ENCODE peak calls at places on chromosomes 3 and 15, in five cellular contexts. P is endothelial cell of umbilical vein, Z is esophagus squamous epithelium, E is esophagus muscularis mucosa, I is upper lobe of left lung. U is an unnamed sample.

GRCh38 chr15:41934843-41935242 is 37.5 kb downstream of the EHD4 start:
- DNase-seq in P (peak; percentile 71), Z (no peak), E (no peak), I (no peak), U (no peak)

GRCh38 chr15:38054488-38054887 is 120.0 kb downstream of the TMCO5A start:
- DNase-seq in P (no peak), Z (no peak), E (no peak), I (no peak), U (no peak)

GRCh38 chr15:84684092-84684491 is 26.1 kb upstream of the NMB start:
- DNase-seq in P (no peak), Z (no peak), E (no peak), I (no peak), U (no peak)

GRCh38 chr3:57112206-57112605 is 51.7 kb downstream of the SPATA12 start:
- DNase-seq in P (no peak), Z (no peak), E (no peak), I (no peak), U (no peak)

GRCh38 chr15:55253580-55253979 is 36.0 kb downstream of the RAB27A start:
- DNase-seq in P (no peak), Z (no peak), E (no peak), I (no peak), U (no peak)

GRCh38 chr3:188407158-188407880 is 253.4 kb downstream of the LPP start:
- DNase-seq in P (no peak), Z (no peak), E (no peak), I (no peak), U (no peak)

GRCh38 chr15:83208357-83208661 is 686 bp upstream of the HDGFL3 start:
- DNase-seq in P (no peak), Z (no peak), E (no peak), I (no peak), U (no peak)

GRCh38 chr3:159586587-159587202 is 401.9 kb upstream of the IL12A start:
- DNase-seq in P (peak; percentile 41), Z (no peak), E (no peak), I (no peak), U (no peak)

GRCh38 chr15:66886686-66887273 is 178.6 kb upstream of the SMAD3 start:
- DNase-seq in P (no peak), Z (no peak), E (peak; percentile 60), I (no peak), U (no peak)

GRCh38 chr3:126925411-126926171 is 57.3 kb upstream of the PLXNA1 start:
- DNase-seq in P (peak; percentile 85), Z (no peak), E (no peak), I (no peak), U (no peak)

GRCh38 chr3:50164056-50164455 is 8.9 kb downstream of the SEMA3F start:
- DNase-seq in P (peak; percentile 75), Z (no peak), E (no peak), I (no peak), U (peak; percentile 37)

GRCh38 chr3:2944628-2945027 is 165.5 kb downstream of the IL5RA start:
- DNase-seq in P (no peak), Z (no peak), E (no peak), I (no peak), U (no peak)

GRCh38 chr3:144770813-144771400 is 799.3 kb downstream of the DIPK2A start:
- DNase-seq in P (peak; percentile 93), Z (no peak), E (no peak), I (no peak), U (no peak)

GRCh38 chr3:116001063-116001765 is 377.9 kb downstream of the GAP43 start:
- DNase-seq in P (no peak), Z (no peak), E (no peak), I (no peak), U (no peak)

GRCh38 chr15:40239671-40240618 is 1.1 kb downstream of the PAK6 start:
- DNase-seq in P (no peak), Z (no peak), E (no peak), I (no peak), U (no peak)

GRCh38 chr3:117277816-117278215 is 568.2 kb downstream of the TUSC7 start:
- DNase-seq in P (no peak), Z (no peak), E (no peak), I (no peak), U (no peak)

GRCh38 chr3:51385621-51386091 is 565 bp downstream of the MANF start:
- DNase-seq in P (peak; percentile 33), Z (no peak), E (no peak), I (no peak), U (no peak)

GRCh38 chr15:31325432-31325975 is 1.1 kb upstream of the KLF13 start:
- DNase-seq in P (no peak), Z (no peak), E (peak; percentile 93), I (no peak), U (peak; percentile 70)

GRCh38 chr3:98110191-98110908 is 20.2 kb upstream of the OR5H1 start:
- DNase-seq in P (no peak), Z (no peak), E (no peak), I (no peak), U (no peak)

GRCh38 chr15:49863431-49864205 is 242.8 kb downstream of the DTWD1 start:
- DNase-seq in P (no peak), Z (no peak), E (no peak), I (no peak), U (no peak)

GRCh38 chr3:72100062-72100511 is 315.1 kb upstream of the PROK2 start:
- DNase-seq in P (no peak), Z (no peak), E (no peak), I (peak; percentile 43), U (no peak)

GRCh38 chr15:69812881-69813280 is 284.8 kb downstream of the TLE3 start:
- DNase-seq in P (no peak), Z (no peak), E (no peak), I (no peak), U (no peak)

GRCh38 chr15:76353903-76354302 is 17.3 kb downstream of the ISL2 start:
- DNase-seq in P (no peak), Z (no peak), E (no peak), I (peak; percentile 36), U (no peak)

GRCh38 chr3:151276038-151277027 is 2.0 kb downstream of the P2RY14 start:
- DNase-seq in P (no peak), Z (no peak), E (no peak), I (no peak), U (no peak)

GRCh38 chr15:58686286-58686685 is 63.2 kb downstream of the ADAM10 start:
- DNase-seq in P (no peak), Z (no peak), E (no peak), I (peak; percentile 50), U (no peak)

GRCh38 chr3:122977645-122978466 is 49.7 kb downstream of the SEMA5B start:
- DNase-seq in P (no peak), Z (no peak), E (no peak), I (peak; percentile 67), U (no peak)

GRCh38 chr3:52511509-52511908 is 16.4 kb downstream of the STAB1 start:
- DNase-seq in P (no peak), Z (no peak), E (no peak), I (peak; percentile 47), U (no peak)
- TF ChIP-seq CTCF in P (no peak), Z (no peak), E (no peak), I (no peak), U (no peak)

GRCh38 chr3:185363662-185364203 is 797 bp downstream of the MAP3K13 start:
- DNase-seq in P (no peak), Z (no peak), E (no peak), I (no peak), U (no peak)
- H3K27ac ChIP-seq in P (no peak overlapping the region), Z (peak overlapping the region; percentile 87), E (peak overlapping the region; percentile 75), I (peak overlapping the region; percentile 73), U (peak overlapping the region; percentile 82)

GRCh38 chr3:102972350-102972749 is 537.5 kb downstream of the ZPLD1 start:
- DNase-seq in P (no peak), Z (no peak), E (no peak), I (no peak), U (no peak)
- TF ChIP-seq POLR2A in P (no peak), Z (no peak), E (no peak), I (no peak), U (no peak)

DNA sequence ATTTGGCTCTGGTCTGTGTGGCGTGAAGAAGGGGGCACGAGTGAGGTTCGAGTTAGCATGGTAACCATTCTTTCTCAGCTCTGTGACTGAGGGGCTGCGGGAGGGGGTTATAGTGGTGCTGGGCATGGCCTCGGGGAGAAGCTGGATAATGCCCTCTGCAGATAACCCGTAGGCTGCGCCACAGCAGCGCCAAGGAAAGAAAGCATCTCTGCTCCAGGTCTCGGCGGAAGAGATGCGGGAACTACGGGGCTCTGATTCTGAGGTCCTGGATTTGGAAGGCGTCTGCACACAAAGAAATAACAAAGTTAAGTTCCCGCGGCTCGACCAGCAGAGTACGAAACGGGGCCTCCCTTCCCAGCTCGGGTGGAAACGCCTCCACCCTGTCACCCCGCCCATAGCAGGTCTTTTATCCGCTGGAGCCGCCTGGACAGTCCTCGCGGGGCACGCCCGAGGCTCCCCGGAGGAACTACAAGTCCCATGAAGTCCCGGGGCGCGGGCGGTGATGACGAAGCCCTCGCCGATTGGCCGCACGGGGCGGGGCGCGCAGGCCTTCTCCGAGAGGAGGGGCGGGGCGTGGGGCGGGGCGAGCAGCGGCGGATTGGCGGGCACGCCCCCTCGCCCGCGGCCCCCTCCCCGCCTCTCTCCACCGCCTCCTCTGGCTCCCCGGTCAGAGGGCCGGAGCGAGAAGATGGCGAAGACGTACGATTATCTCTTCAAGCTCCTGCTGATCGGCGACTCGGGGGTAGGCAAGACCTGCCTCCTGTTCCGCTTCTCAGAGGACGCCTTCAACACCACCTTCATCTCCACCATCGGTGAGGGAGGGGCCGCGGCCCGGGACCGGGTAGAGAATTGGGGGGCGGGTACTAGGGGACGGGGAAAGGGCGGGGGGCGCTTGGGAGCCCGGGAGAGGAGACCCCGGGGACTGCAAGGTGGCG is at the start of gene RAB8B:
- DNase-seq in P (peak; percentile 94), Z (peak; percentile 91), E (peak; percentile 100), I (peak; percentile 100), U (peak; percentile 99)
- TF ChIP-seq CTCF in P (no peak), Z (no peak), E (no peak), I (peak; percentile 4), U (no peak)

GRCh38 chr3:114645392-114645791 is 351.6 kb downstream of the TIGIT start:
- DNase-seq in P (no peak), Z (no peak), E (no peak), I (no peak), U (no peak)

GRCh38 chr3:114651555-114651954 is 357.7 kb downstream of the TIGIT start:
- DNase-seq in P (no peak), Z (no peak), E (no peak), I (no peak), U (no peak)

GRCh38 chr3:114649331-114649730 is 355.5 kb downstream of the TIGIT start:
- DNase-seq in P (peak; percentile 28), Z (no peak), E (no peak), I (no peak), U (no peak)

GRCh38 chr3:114646521-114646920 is 352.7 kb downstream of the TIGIT start:
- DNase-seq in P (no peak), Z (no peak), E (no peak), I (no peak), U (no peak)

GRCh38 chr3:114650808-114651207 is 357.0 kb downstream of the TIGIT start:
- DNase-seq in P (peak; percentile 30), Z (no peak), E (no peak), I (no peak), U (no peak)
- H3K27ac ChIP-seq in P (no peak overlapping the region), Z (no peak overlapping the region), E (no peak overlapping the region), I (no peak overlapping the region), U (no peak overlapping the region)